ENCODE peak calls at places on chromosomes 12 and 14, in five cellular contexts. I is PC-9, G is HEK293T, S is fibroblast of mammary gland, D is DND-41. K is an unnamed sample.
A peak's percentile ranks its signal among the peaks of the same experiment; 100 is the strongest.

GRCh38 chr12:124496584-124496983 is 70.8 kb downstream of the NCOR2 start:
- DNase-seq in I (no peak), G (peak; percentile 38), S (peak; percentile 34), D (no peak), K (no peak)

GRCh38 chr12:64010069-64010686 is 165.7 kb downstream of the SRGAP1 start:
- DNase-seq in I (no peak), G (no peak), S (peak; percentile 75), D (no peak), K (no peak)

GRCh38 chr12:121804417-121805111 is 755 bp downstream of the SETD1B start:
- DNase-seq in I (no peak), G (no peak), S (no peak), D (peak; percentile 65), K (peak; percentile 62)

GRCh38 chr12:106780010-106780625 is 5.6 kb downstream of the RIC8B start:
- DNase-seq in I (peak; percentile 48), G (no peak), S (peak; percentile 38), D (no peak), K (no peak)

GRCh38 chr14:54564071-54564798 is 2.7 kb upstream of the SAMD4A start:
- DNase-seq in I (no peak), G (no peak), S (peak; percentile 65), D (no peak), K (no peak)

GRCh38 chr12:72288911-72289310 is 16.7 kb downstream of the TRHDE start:
- DNase-seq in I (no peak), G (no peak), S (no peak), D (no peak), K (no peak)

GRCh38 chr12:89529738-89530137 is 3.9 kb upstream of the POC1B start:
- DNase-seq in I (no peak), G (peak; percentile 27), S (peak; percentile 67), D (no peak), K (peak; percentile 52)

GRCh38 chr12:31749024-31749704 is 20.3 kb upstream of the AMN1 start:
- DNase-seq in I (peak; percentile 83), G (no peak), S (peak; percentile 98), D (peak; percentile 65), K (peak; percentile 37)

GRCh38 chr14:93042968-93043940 is 72.5 kb downstream of the ITPK1 start:
- DNase-seq in I (peak; percentile 91), G (peak; percentile 42), S (peak; percentile 30), D (no peak), K (no peak)

GRCh38 chr14:68548194-68549056 is 244.4 kb downstream of the ZFP36L1 start:
- DNase-seq in I (peak; percentile 86), G (peak; percentile 82), S (peak; percentile 99), D (no peak), K (no peak)

GRCh38 chr14:105126970-105127307 is 41.6 kb downstream of the JAG2 start:
- DNase-seq in I (no peak), G (no peak), S (no peak), D (no peak), K (no peak)

GRCh38 chr12:120139958-120140357 is 23.4 kb upstream of the RAB35 start:
- DNase-seq in I (no peak), G (no peak), S (no peak), D (no peak), K (no peak)

GRCh38 chr14:74988993-74989392 is 13.7 kb upstream of the EIF2B2 start:
- DNase-seq in I (no peak), G (no peak), S (no peak), D (no peak), K (no peak)

GRCh38 chr12:104294845-104295674 is 8.5 kb upstream of the EID3 start:
- DNase-seq in I (no peak), G (no peak), S (no peak), D (no peak), K (no peak)

K was measured in CD8-positive, alpha-beta memory T cell.